ENCODE peak calls at places on chromosomes 3 and 15, in five cellular contexts. One of them, this sample, is unnamed.

GRCh38 chr3:167742338-167742737 is 6.8 kb downstream of the SERPINI1 start:
- DNase-seq in HCT116: no peak
- DNase-seq in GM23338: no peak
- DNase-seq in OCI-LY7: no peak
- DNase-seq in hepatocyte: no peak
- DNase-seq in this sample: no peak

GRCh38 chr15:49309889-49310288 is 113.2 kb upstream of the FGF7 start:
- DNase-seq in HCT116: no peak
- DNase-seq in hepatocyte: no peak
- DNase-seq in OCI-LY7: no peak
- DNase-seq in GM23338: no peak
- DNase-seq in this sample: no peak

GRCh38 chr3:136070953-136071949 is 105.7 kb downstream of the PPP2R3A start:
- DNase-seq in GM23338: peak; percentile 33
- DNase-seq in HCT116: no peak
- DNase-seq in OCI-LY7: peak; percentile 28
- DNase-seq in hepatocyte: peak; percentile 5
- DNase-seq in this sample: peak; percentile 68

GRCh38 chr15:55799287-55800212 is 56.6 kb upstream of the PRTG start:
- DNase-seq in hepatocyte: peak; percentile 78
- DNase-seq in GM23338: peak; percentile 90
- DNase-seq in OCI-LY7: peak; percentile 37
- DNase-seq in HCT116: peak; percentile 32
- DNase-seq in this sample: peak; percentile 66

GRCh38 chr15:41804361-41804760 is 23.5 kb upstream of the JMJD7 start:
- DNase-seq in GM23338: no peak
- DNase-seq in HCT116: no peak
- DNase-seq in hepatocyte: no peak
- DNase-seq in OCI-LY7: no peak
- DNase-seq in this sample: no peak

GRCh38 chr3:20352547-20353164 is 166.7 kb upstream of the SGO1 start:
- DNase-seq in GM23338: no peak
- DNase-seq in OCI-LY7: no peak
- DNase-seq in HCT116: no peak
- DNase-seq in hepatocyte: no peak
- DNase-seq in this sample: peak; percentile 17

GRCh38 chr3:57160046-57160730 is 5.0 kb downstream of the IL17RD start:
- DNase-seq in HCT116: no peak
- DNase-seq in OCI-LY7: no peak
- DNase-seq in hepatocyte: no peak
- DNase-seq in GM23338: peak; percentile 74
- DNase-seq in this sample: no peak

GRCh38 chr3:10511809-10512494 is 6.6 kb upstream of the ATP2B2 start:
- DNase-seq in GM23338: peak; percentile 24
- DNase-seq in HCT116: no peak
- DNase-seq in hepatocyte: no peak
- DNase-seq in OCI-LY7: no peak
- DNase-seq in this sample: peak; percentile 82

GRCh38 chr15:42024303-42024702 is 3.5 kb upstream of the PLA2G4E start:
- DNase-seq in HCT116: no peak
- DNase-seq in OCI-LY7: no peak
- DNase-seq in GM23338: no peak
- DNase-seq in hepatocyte: no peak
- DNase-seq in this sample: no peak

GRCh38 chr15:58065445-58066041 is at the start of gene ALDH1A2:
- DNase-seq in OCI-LY7: no peak
- DNase-seq in HCT116: no peak
- DNase-seq in GM23338: peak; percentile 80
- DNase-seq in hepatocyte: peak; percentile 35
- DNase-seq in this sample: no peak

GRCh38 chr3:126376464-126376863 is 18.2 kb upstream of the CFAP100 start:
- DNase-seq in OCI-LY7: no peak
- DNase-seq in HCT116: no peak
- DNase-seq in GM23338: no peak
- DNase-seq in hepatocyte: no peak
- DNase-seq in this sample: no peak

GRCh38 chr3:106206165-106206564 is 337.4 kb upstream of the CBLB start:
- DNase-seq in hepatocyte: no peak
- DNase-seq in OCI-LY7: peak; percentile 54
- DNase-seq in HCT116: no peak
- DNase-seq in GM23338: peak; percentile 47
- DNase-seq in this sample: peak; percentile 56

GRCh38 chr15:27730878-27731277 is 368.2 kb downstream of the OCA2 start:
- DNase-seq in hepatocyte: no peak
- DNase-seq in HCT116: no peak
- DNase-seq in OCI-LY7: no peak
- DNase-seq in GM23338: no peak
- DNase-seq in this sample: peak; percentile 49

GRCh38 chr15:70264014-70264492 is 166.3 kb upstream of the TLE3 start:
- DNase-seq in OCI-LY7: no peak
- DNase-seq in hepatocyte: no peak
- DNase-seq in HCT116: no peak
- DNase-seq in GM23338: peak; percentile 29
- DNase-seq in this sample: peak; percentile 57

GRCh38 chr3:125150525-125151436 is 61.8 kb downstream of the SLC12A8 start:
- DNase-seq in hepatocyte: peak; percentile 50
- DNase-seq in HCT116: peak; percentile 66
- DNase-seq in GM23338: peak; percentile 86
- DNase-seq in OCI-LY7: peak; percentile 68
- DNase-seq in this sample: peak; percentile 40

GRCh38 chr3:160754371-160754854 is 1.6 kb upstream of the PPM1L start:
- DNase-seq in GM23338: peak; percentile 72
- DNase-seq in hepatocyte: peak; percentile 63
- DNase-seq in OCI-LY7: peak; percentile 49
- DNase-seq in HCT116: no peak
- DNase-seq in this sample: peak; percentile 72

GRCh38 chr15:79170256-79170664 is 79.7 kb upstream of the RASGRF1 start:
- DNase-seq in GM23338: no peak
- DNase-seq in HCT116: no peak
- DNase-seq in OCI-LY7: no peak
- DNase-seq in hepatocyte: peak; percentile 51
- DNase-seq in this sample: peak; percentile 74

GRCh38 chr3:13274125-13274873 is 145.8 kb downstream of the NUP210 start:
- DNase-seq in hepatocyte: no peak
- DNase-seq in HCT116: no peak
- DNase-seq in OCI-LY7: no peak
- DNase-seq in GM23338: no peak
- DNase-seq in this sample: no peak

GRCh38 chr3:13273604-13274105 is 146.5 kb downstream of the NUP210 start:
- DNase-seq in OCI-LY7: no peak
- DNase-seq in hepatocyte: no peak
- DNase-seq in GM23338: no peak
- DNase-seq in HCT116: no peak
- DNase-seq in this sample: no peak

GRCh38 chr3:13275376-13276005 is 144.6 kb downstream of the NUP210 start:
- DNase-seq in hepatocyte: no peak
- DNase-seq in HCT116: no peak
- DNase-seq in OCI-LY7: no peak
- DNase-seq in GM23338: no peak
- DNase-seq in this sample: no peak

GRCh38 chr3:13274874-13275332 is 145.2 kb downstream of the NUP210 start:
- DNase-seq in hepatocyte: no peak
- DNase-seq in GM23338: no peak
- DNase-seq in OCI-LY7: no peak
- DNase-seq in HCT116: no peak
- DNase-seq in this sample: no peak

DNA sequence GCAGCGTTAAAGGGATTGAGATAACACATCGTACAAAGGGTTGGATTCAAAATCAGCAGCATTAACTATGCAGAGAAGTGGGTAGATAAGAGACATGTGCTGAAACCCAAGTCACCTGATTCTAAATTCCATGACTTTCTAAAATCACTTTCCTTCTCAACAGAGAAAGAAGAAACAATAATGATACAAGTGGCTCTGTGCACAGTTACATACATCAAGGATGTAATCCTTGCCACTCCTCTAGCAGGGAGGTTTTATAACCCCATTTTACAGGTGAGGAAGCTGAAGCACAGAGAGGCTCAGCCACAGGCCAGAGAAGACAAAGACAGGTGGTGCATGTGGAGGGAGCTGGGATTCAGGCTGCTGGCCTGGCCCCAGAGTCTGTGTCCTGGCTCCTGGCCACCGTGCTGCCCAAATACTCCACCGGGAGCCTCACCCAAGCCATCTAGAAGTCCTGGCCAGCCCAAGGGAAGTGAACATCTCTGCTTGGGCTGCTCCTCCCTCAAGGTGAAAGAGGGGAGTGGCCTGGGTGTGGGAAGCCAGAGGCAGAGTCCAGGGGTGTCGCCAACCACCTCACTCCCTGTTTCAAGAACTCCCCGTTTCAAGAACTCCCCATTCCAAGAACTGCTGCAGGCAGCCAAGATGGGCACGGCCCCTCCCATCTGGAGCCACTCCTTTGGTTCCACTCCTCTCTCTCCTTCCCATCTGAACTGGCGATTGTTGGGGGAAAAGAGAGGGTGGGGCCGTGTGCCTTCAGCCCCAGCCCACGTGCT is 147.1 kb downstream of the NUP210 start:
- DNase-seq in GM23338: no peak
- DNase-seq in HCT116: no peak
- DNase-seq in OCI-LY7: no peak
- DNase-seq in hepatocyte: no peak
- DNase-seq in this sample: no peak
- TF ChIP-seq EZH2phosphoT487 in GM23338: no peak
- TF ChIP-seq EZH2phosphoT487 in HCT116: no peak
- TF ChIP-seq EZH2phosphoT487 in OCI-LY7: no peak
- TF ChIP-seq EZH2phosphoT487 in hepatocyte: no peak
- TF ChIP-seq EZH2phosphoT487 in this sample: no peak

GRCh38 chr3:42036483-42036823 is 54.7 kb upstream of the TRAK1 start:
- DNase-seq in GM23338: no peak
- DNase-seq in OCI-LY7: no peak
- DNase-seq in hepatocyte: peak; percentile 82
- DNase-seq in HCT116: no peak
- DNase-seq in this sample: peak; percentile 97
- H3K4me1 ChIP-seq in GM23338: peaks cover 18% of the 10 kb centered on the region
- H3K4me1 ChIP-seq in OCI-LY7: peaks cover 69% of the 10 kb centered on the region
- H3K4me1 ChIP-seq in hepatocyte: peaks cover 42% of the 10 kb centered on the region
- H3K4me1 ChIP-seq in HCT116: peaks cover 5% of the 10 kb centered on the region
- H3K4me1 ChIP-seq in this sample: peaks cover 64% of the 10 kb centered on the region

DNA sequence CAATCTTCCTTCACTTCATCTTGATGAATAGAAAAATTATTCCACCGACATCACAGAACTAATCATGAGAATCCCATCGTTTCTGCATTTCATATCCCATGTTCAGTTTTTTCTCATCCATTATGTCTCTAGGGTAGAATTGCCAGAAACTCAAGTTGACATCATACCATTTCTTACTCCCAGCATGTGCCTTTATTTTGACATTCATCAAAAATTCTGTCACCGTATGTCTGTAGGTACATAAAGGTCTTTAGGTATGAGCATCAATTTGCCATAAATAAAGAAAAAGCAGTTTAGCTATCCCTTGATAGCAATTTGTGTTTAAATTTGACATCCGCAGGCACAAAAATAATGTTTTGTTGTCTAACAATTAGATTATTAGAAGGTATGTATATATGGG is 175.5 kb upstream of the ROBO2 start:
- DNase-seq in OCI-LY7: no peak
- DNase-seq in hepatocyte: no peak
- DNase-seq in GM23338: no peak
- DNase-seq in HCT116: no peak
- DNase-seq in this sample: no peak
- H3K4me2 ChIP-seq in OCI-LY7: no peak overlapping the region
- H3K4me2 ChIP-seq in hepatocyte: no peak overlapping the region
- H3K4me2 ChIP-seq in GM23338: no peak overlapping the region
- H3K4me2 ChIP-seq in HCT116: no peak overlapping the region
- H3K4me2 ChIP-seq in this sample: no peak overlapping the region

GRCh38 chr3:177474652-177475051 is 277.4 kb upstream of the TBL1XR1 start:
- DNase-seq in HCT116: no peak
- DNase-seq in OCI-LY7: no peak
- DNase-seq in hepatocyte: no peak
- DNase-seq in GM23338: no peak
- DNase-seq in this sample: no peak

GRCh38 chr3:177473903-177474302 is 276.6 kb upstream of the TBL1XR1 start:
- DNase-seq in OCI-LY7: no peak
- DNase-seq in GM23338: no peak
- DNase-seq in hepatocyte: no peak
- DNase-seq in HCT116: no peak
- DNase-seq in this sample: no peak

GRCh38 chr3:177475266-177475665 is 278.0 kb upstream of the TBL1XR1 start:
- DNase-seq in hepatocyte: peak; percentile 39
- DNase-seq in OCI-LY7: no peak
- DNase-seq in GM23338: no peak
- DNase-seq in HCT116: no peak
- DNase-seq in this sample: no peak

GRCh38 chr3:177471733-177472480 is 274.6 kb upstream of the TBL1XR1 start:
- DNase-seq in hepatocyte: no peak
- DNase-seq in GM23338: no peak
- DNase-seq in HCT116: no peak
- DNase-seq in OCI-LY7: no peak
- DNase-seq in this sample: no peak

DNA sequence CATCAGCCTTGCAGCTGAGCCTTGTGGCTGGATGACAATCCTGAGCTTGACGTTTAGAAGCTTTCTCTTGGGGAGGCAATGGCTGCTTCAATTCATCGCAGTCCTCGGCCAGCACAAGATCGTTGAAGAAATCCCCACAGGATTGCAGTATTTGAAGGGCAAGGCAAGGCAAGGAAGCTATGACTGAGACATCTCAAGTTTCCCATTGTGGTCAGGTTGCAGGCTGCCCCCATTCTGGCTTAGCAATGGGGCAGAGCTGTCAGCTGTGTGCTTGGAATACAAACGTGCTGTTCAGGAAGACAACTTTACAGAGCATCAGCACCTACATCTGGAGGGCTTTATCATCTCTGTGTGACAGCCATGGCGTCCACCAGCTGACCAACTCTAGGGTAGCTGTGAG is 275.9 kb upstream of the TBL1XR1 start:
- DNase-seq in OCI-LY7: no peak
- DNase-seq in hepatocyte: no peak
- DNase-seq in GM23338: no peak
- DNase-seq in HCT116: no peak
- DNase-seq in this sample: no peak
- TF ChIP-seq EZH2phosphoT487 in OCI-LY7: no peak
- TF ChIP-seq EZH2phosphoT487 in hepatocyte: no peak
- TF ChIP-seq EZH2phosphoT487 in GM23338: no peak
- TF ChIP-seq EZH2phosphoT487 in HCT116: no peak
- TF ChIP-seq EZH2phosphoT487 in this sample: no peak